ENCODE peak calls at places on chromosomes 2 and 18, in seven cellular contexts. One of them, this sample, is unnamed. For H3K4me1, the result is how much of the 10 kb centered on the place peaks cover.

GRCh38 chr18:1505856-1506255 is 601.2 kb downstream of the ADCYAP1 start:
- DNase-seq in GM23338: peak
- DNase-seq in HCT116: no peak
- DNase-seq in body of pancreas: no peak
- DNase-seq in OCI-LY7: no peak
- DNase-seq in right lobe of liver: no peak
- DNase-seq in ovary: no peak
- DNase-seq in this sample: no peak

GRCh38 chr2:220129427-220129826 is 502.0 kb downstream of the SLC4A3 start:
- DNase-seq in GM23338: no peak
- DNase-seq in ovary: no peak
- DNase-seq in OCI-LY7: no peak
- DNase-seq in HCT116: no peak
- DNase-seq in body of pancreas: no peak
- DNase-seq in right lobe of liver: no peak
- DNase-seq in this sample: no peak

GRCh38 chr2:80711915-80712314 is 407.4 kb upstream of the LRRTM1 start:
- DNase-seq in OCI-LY7: no peak
- DNase-seq in right lobe of liver: no peak
- DNase-seq in GM23338: no peak
- DNase-seq in body of pancreas: no peak
- DNase-seq in ovary: no peak
- DNase-seq in HCT116: no peak
- DNase-seq in this sample: no peak

GRCh38 chr2:11876436-11876835 is 130.0 kb downstream of the LPIN1 start:
- DNase-seq in body of pancreas: no peak
- DNase-seq in OCI-LY7: no peak
- DNase-seq in GM23338: no peak
- DNase-seq in right lobe of liver: no peak
- DNase-seq in ovary: no peak
- DNase-seq in HCT116: no peak
- DNase-seq in this sample: no peak

GRCh38 chr2:108243566-108243965 is 3.8 kb downstream of the SULT1C3 start:
- DNase-seq in HCT116: no peak
- DNase-seq in right lobe of liver: no peak
- DNase-seq in ovary: no peak
- DNase-seq in body of pancreas: no peak
- DNase-seq in OCI-LY7: no peak
- DNase-seq in GM23338: no peak
- DNase-seq in this sample: no peak

GRCh38 chr2:43493954-43494353 is 101.9 kb downstream of the THADA start:
- DNase-seq in GM23338: no peak
- DNase-seq in ovary: no peak
- DNase-seq in HCT116: no peak
- DNase-seq in right lobe of liver: peak
- DNase-seq in body of pancreas: no peak
- DNase-seq in OCI-LY7: no peak
- DNase-seq in this sample: no peak

GRCh38 chr2:150127271-150127990 is 360.0 kb downstream of the RND3 start:
- DNase-seq in GM23338: no peak
- DNase-seq in ovary: no peak
- DNase-seq in HCT116: no peak
- DNase-seq in right lobe of liver: no peak
- DNase-seq in OCI-LY7: no peak
- DNase-seq in body of pancreas: no peak
- DNase-seq in this sample: no peak

GRCh38 chr18:63099848-63100625 is 219.5 kb downstream of the BCL2 start:
- DNase-seq in GM23338: no peak
- DNase-seq in right lobe of liver: peak
- DNase-seq in ovary: no peak
- DNase-seq in body of pancreas: peak
- DNase-seq in OCI-LY7: no peak
- DNase-seq in HCT116: no peak
- DNase-seq in this sample: peak

GRCh38 chr2:212777020-212777491 is 238.5 kb upstream of the ERBB4 start:
- DNase-seq in OCI-LY7: peak
- DNase-seq in HCT116: peak
- DNase-seq in ovary: no peak
- DNase-seq in body of pancreas: no peak
- DNase-seq in GM23338: peak
- DNase-seq in right lobe of liver: no peak
- DNase-seq in this sample: no peak

GRCh38 chr18:3816601-3817363 is 366.8 kb downstream of the TGIF1 start:
- DNase-seq in GM23338: no peak
- DNase-seq in OCI-LY7: no peak
- DNase-seq in HCT116: no peak
- DNase-seq in body of pancreas: no peak
- DNase-seq in right lobe of liver: no peak
- DNase-seq in ovary: peak
- DNase-seq in this sample: no peak

GRCh38 chr2:46335404-46335965 is 38.3 kb downstream of the EPAS1 start:
- DNase-seq in HCT116: no peak
- DNase-seq in ovary: peak
- DNase-seq in GM23338: peak
- DNase-seq in OCI-LY7: no peak
- DNase-seq in right lobe of liver: no peak
- DNase-seq in body of pancreas: peak
- DNase-seq in this sample: no peak

GRCh38 chr2:46333912-46334311 is 36.7 kb downstream of the EPAS1 start:
- DNase-seq in GM23338: peak
- DNase-seq in body of pancreas: peak
- DNase-seq in ovary: no peak
- DNase-seq in OCI-LY7: no peak
- DNase-seq in HCT116: no peak
- DNase-seq in right lobe of liver: no peak
- DNase-seq in this sample: no peak

GRCh38 chr2:46332686-46333281 is 35.6 kb downstream of the EPAS1 start:
- DNase-seq in body of pancreas: peak
- DNase-seq in GM23338: no peak
- DNase-seq in OCI-LY7: no peak
- DNase-seq in right lobe of liver: peak
- DNase-seq in HCT116: no peak
- DNase-seq in ovary: no peak
- DNase-seq in this sample: no peak

GRCh38 chr2:46335966-46336436 is 38.8 kb downstream of the EPAS1 start:
- DNase-seq in HCT116: no peak
- DNase-seq in GM23338: no peak
- DNase-seq in ovary: no peak
- DNase-seq in body of pancreas: peak
- DNase-seq in OCI-LY7: no peak
- DNase-seq in right lobe of liver: no peak
- DNase-seq in this sample: no peak

DNA sequence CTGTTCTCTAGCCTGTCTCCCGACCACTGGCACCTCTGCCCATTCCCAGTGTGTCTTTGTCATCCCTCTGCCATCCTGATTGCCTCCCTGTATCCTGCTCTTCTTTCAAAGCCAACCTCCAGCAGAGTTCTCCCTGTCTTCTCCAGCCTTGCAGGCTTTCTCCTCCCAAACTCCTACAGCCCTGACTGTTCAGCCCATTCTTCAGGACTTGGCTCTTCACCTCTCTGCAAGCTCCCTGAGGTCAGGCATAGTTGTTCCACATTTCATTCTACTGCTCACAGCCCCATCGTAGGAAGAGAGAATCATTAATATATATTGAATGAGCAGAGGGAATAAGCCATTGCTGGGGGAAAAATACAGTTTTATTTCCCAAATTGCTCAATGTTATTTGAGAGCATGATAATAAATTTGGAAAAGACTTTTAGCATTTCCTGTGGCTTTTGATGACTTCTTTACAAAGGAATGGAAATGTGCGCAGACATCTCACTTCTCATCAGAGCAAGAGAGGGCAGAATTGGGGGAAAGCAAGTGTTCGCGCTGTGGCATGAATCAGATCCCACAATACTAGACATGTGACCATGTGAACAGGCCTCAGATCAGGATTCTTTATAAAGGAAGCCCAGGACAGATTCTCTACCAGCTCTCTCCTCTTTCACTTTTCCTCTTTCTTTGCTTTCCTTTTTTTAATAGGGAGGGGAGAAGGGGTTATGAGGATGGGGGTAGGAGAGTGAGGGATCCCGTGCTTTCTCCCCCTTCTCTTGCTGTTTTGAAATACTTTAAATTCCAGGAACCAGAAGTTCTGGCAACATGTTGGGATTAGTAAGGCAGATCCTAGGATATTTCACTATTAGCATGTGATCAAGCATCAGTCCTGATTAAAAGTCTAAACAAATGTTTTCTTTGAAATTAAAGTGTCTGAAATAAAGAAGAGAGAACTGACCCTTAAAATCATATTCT is 37.5 kb downstream of the EPAS1 start:
- DNase-seq in body of pancreas: no peak
- DNase-seq in right lobe of liver: no peak
- DNase-seq in OCI-LY7: no peak
- DNase-seq in ovary: peak
- DNase-seq in GM23338: peak
- DNase-seq in HCT116: no peak
- DNase-seq in this sample: no peak
- H3K4me1 ChIP-seq in body of pancreas: half or more
- H3K4me1 ChIP-seq in right lobe of liver: under half
- H3K4me1 ChIP-seq in OCI-LY7: under half
- H3K4me1 ChIP-seq in ovary: half or more
- H3K4me1 ChIP-seq in GM23338: under half
- H3K4me1 ChIP-seq in HCT116: under half
- H3K4me1 ChIP-seq in this sample: under half

DNA sequence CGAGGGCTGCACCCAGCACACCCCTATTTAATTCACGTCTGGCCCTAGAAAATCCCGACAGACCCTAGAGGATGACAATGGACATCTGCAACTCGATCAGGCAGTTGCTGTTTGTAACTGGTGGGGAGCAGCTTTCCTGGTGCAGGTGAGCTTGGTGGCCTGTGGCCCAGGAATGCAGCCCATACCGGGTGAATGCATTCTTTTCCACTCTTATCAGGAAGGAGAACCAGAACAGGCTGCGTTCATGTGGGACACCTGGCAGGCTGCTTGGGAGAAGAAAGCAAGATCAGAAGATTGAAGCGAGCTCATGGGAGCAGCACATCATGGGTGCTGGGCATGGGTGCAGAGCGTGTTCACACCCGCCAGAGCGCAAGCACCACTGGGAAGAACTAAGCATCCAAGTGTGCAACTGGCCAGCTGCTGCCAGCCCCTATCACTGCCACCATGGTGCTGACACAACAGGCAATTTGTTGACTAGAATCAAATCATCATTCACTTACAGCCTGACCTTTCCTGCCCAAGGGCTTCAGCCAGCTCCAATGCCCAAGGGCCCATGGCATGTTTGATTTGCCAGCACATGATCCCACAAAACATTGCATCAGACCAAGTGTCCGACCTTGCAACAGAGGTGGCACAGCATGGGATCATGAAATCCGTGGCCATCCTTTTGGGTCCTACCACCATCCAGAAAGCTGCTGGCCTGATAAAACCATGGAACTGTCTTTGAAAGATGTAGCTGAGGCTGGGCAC is 241.7 kb upstream of the ID2 start:
- DNase-seq in OCI-LY7: no peak
- DNase-seq in ovary: no peak
- DNase-seq in body of pancreas: peak
- DNase-seq in GM23338: peak
- DNase-seq in right lobe of liver: no peak
- DNase-seq in HCT116: no peak
- DNase-seq in this sample: no peak
- H3K4me1 ChIP-seq in OCI-LY7: half or more
- H3K4me1 ChIP-seq in ovary: under half
- H3K4me1 ChIP-seq in body of pancreas: under half
- H3K4me1 ChIP-seq in GM23338: under half
- H3K4me1 ChIP-seq in right lobe of liver: under half
- H3K4me1 ChIP-seq in HCT116: under half
- H3K4me1 ChIP-seq in this sample: under half

GRCh38 chr2:105860567-105860966 is 115.9 kb downstream of the NCK2 start:
- DNase-seq in GM23338: no peak
- DNase-seq in HCT116: no peak
- DNase-seq in ovary: no peak
- DNase-seq in right lobe of liver: no peak
- DNase-seq in body of pancreas: no peak
- DNase-seq in OCI-LY7: no peak
- DNase-seq in this sample: no peak

GRCh38 chr2:105861198-105861597 is 116.5 kb downstream of the NCK2 start:
- DNase-seq in right lobe of liver: no peak
- DNase-seq in OCI-LY7: no peak
- DNase-seq in HCT116: no peak
- DNase-seq in body of pancreas: no peak
- DNase-seq in GM23338: no peak
- DNase-seq in ovary: no peak
- DNase-seq in this sample: no peak

GRCh38 chr2:105865222-105865913 is 120.7 kb downstream of the NCK2 start:
- DNase-seq in GM23338: no peak
- DNase-seq in OCI-LY7: no peak
- DNase-seq in right lobe of liver: no peak
- DNase-seq in body of pancreas: no peak
- DNase-seq in HCT116: no peak
- DNase-seq in ovary: no peak
- DNase-seq in this sample: no peak

GRCh38 chr2:105864262-105864661 is 119.5 kb downstream of the NCK2 start:
- DNase-seq in ovary: no peak
- DNase-seq in right lobe of liver: no peak
- DNase-seq in GM23338: no peak
- DNase-seq in body of pancreas: no peak
- DNase-seq in OCI-LY7: no peak
- DNase-seq in HCT116: no peak
- DNase-seq in this sample: no peak

GRCh38 chr2:105862843-105863242 is 118.1 kb downstream of the NCK2 start:
- DNase-seq in OCI-LY7: no peak
- DNase-seq in HCT116: no peak
- DNase-seq in GM23338: no peak
- DNase-seq in ovary: no peak
- DNase-seq in body of pancreas: no peak
- DNase-seq in right lobe of liver: no peak
- DNase-seq in this sample: no peak
- H3K4me1 ChIP-seq in OCI-LY7: under half
- H3K4me1 ChIP-seq in HCT116: under half
- H3K4me1 ChIP-seq in GM23338: under half
- H3K4me1 ChIP-seq in ovary: under half
- H3K4me1 ChIP-seq in body of pancreas: under half
- H3K4me1 ChIP-seq in right lobe of liver: under half
- H3K4me1 ChIP-seq in this sample: under half

GRCh38 chr2:103008586-103008985 is 246.8 kb downstream of the TMEM182 start:
- DNase-seq in ovary: no peak
- DNase-seq in HCT116: no peak
- DNase-seq in OCI-LY7: no peak
- DNase-seq in GM23338: peak
- DNase-seq in right lobe of liver: no peak
- DNase-seq in body of pancreas: no peak
- DNase-seq in this sample: no peak

GRCh38 chr2:103003750-103004250 is 242.0 kb downstream of the TMEM182 start:
- DNase-seq in right lobe of liver: no peak
- DNase-seq in HCT116: no peak
- DNase-seq in GM23338: no peak
- DNase-seq in OCI-LY7: no peak
- DNase-seq in ovary: no peak
- DNase-seq in body of pancreas: no peak
- DNase-seq in this sample: no peak

GRCh38 chr2:103005386-103005785 is 243.6 kb downstream of the TMEM182 start:
- DNase-seq in OCI-LY7: no peak
- DNase-seq in right lobe of liver: no peak
- DNase-seq in ovary: no peak
- DNase-seq in body of pancreas: no peak
- DNase-seq in HCT116: no peak
- DNase-seq in GM23338: no peak
- DNase-seq in this sample: no peak

GRCh38 chr2:103002954-103003353 is 241.1 kb downstream of the TMEM182 start:
- DNase-seq in OCI-LY7: no peak
- DNase-seq in ovary: no peak
- DNase-seq in body of pancreas: no peak
- DNase-seq in HCT116: no peak
- DNase-seq in right lobe of liver: no peak
- DNase-seq in GM23338: no peak
- DNase-seq in this sample: no peak

GRCh38 chr2:103004426-103004942 is 242.7 kb downstream of the TMEM182 start:
- DNase-seq in HCT116: no peak
- DNase-seq in body of pancreas: no peak
- DNase-seq in GM23338: no peak
- DNase-seq in ovary: no peak
- DNase-seq in right lobe of liver: no peak
- DNase-seq in OCI-LY7: no peak
- DNase-seq in this sample: no peak
- H3K4me1 ChIP-seq in HCT116: under half
- H3K4me1 ChIP-seq in body of pancreas: under half
- H3K4me1 ChIP-seq in GM23338: under half
- H3K4me1 ChIP-seq in ovary: under half
- H3K4me1 ChIP-seq in right lobe of liver: under half
- H3K4me1 ChIP-seq in OCI-LY7: under half
- H3K4me1 ChIP-seq in this sample: under half

This sample was measured in spleen.